ENCODE peak calls at places on chromosomes 6 and 20, in nine cellular contexts. Y is mesothelial cell of epicardium; N is fibroblast of lung; Q is pons; T is naive thymus-derived CD8-positive, alpha-beta T cell; O is pancreas; M is GOT3; S is tibial artery; L is NCI-H446. B is an unnamed sample.

GRCh38 chr20:49273696-49274277 is 4.1 kb downstream of the ZNFX1 start:
- DNase-seq in Y (no peak), N (no peak), Q (no peak), T (no peak), O (no peak), M (no peak), S (no peak), L (no peak), B (no peak)

GRCh38 chr6:50264995-50265571 is 215.4 kb upstream of the DEFB112 start:
- DNase-seq in Y (no peak), N (peak; percentile 38), Q (peak; percentile 44), T (no peak), O (no peak), M (no peak), S (no peak), L (peak; percentile 15), B (no peak)

GRCh38 chr6:90183587-90184333 is 112.9 kb downstream of the BACH2 start:
- DNase-seq in Y (no peak), N (no peak), Q (no peak), T (no peak), O (no peak), M (no peak), S (no peak), L (no peak), B (no peak)

GRCh38 chr6:85470023-85470410 is 20.1 kb downstream of the NT5E start:
- DNase-seq in Y (no peak), N (no peak), Q (no peak), T (no peak), O (no peak), M (no peak), S (no peak), L (no peak), B (no peak)

GRCh38 chr6:89707766-89708165 is 69.2 kb upstream of the LYRM2 start:
- DNase-seq in Y (no peak), N (no peak), Q (no peak), T (no peak), O (no peak), M (no peak), S (no peak), L (no peak), B (no peak)

GRCh38 chr20:4625687-4626086 is 96.0 kb upstream of the PRND start:
- DNase-seq in Y (no peak), N (no peak), Q (no peak), T (no peak), O (no peak), M (no peak), S (no peak), L (no peak), B (no peak)

GRCh38 chr20:41169184-41169690 is 31.9 kb downstream of the PLCG1 start:
- DNase-seq in Y (no peak), N (no peak), Q (no peak), T (no peak), O (no peak), M (no peak), S (peak; percentile 28), L (no peak), B (no peak)

GRCh38 chr6:113315879-113316278 is 541.3 kb upstream of the MARCKS start:
- DNase-seq in Y (no peak), N (peak; percentile 77), Q (no peak), T (no peak), O (no peak), M (no peak), S (no peak), L (peak; percentile 27), B (no peak)

GRCh38 chr6:116580198-116580597 is 8.9 kb downstream of the RWDD1 start:
- DNase-seq in Y (no peak), N (no peak), Q (no peak), T (no peak), O (no peak), M (no peak), S (no peak), L (no peak), B (peak; percentile 38)

GRCh38 chr6:12458558-12458957 is 168.4 kb downstream of the EDN1 start:
- DNase-seq in Y (no peak), N (no peak), Q (no peak), T (no peak), O (no peak), M (no peak), S (no peak), L (no peak), B (no peak)

GRCh38 chr20:24605937-24606455 is 136.6 kb downstream of the SYNDIG1 start:
- DNase-seq in Y (no peak), N (no peak), Q (peak; percentile 46), T (no peak), O (no peak), M (no peak), S (no peak), L (no peak), B (no peak)

GRCh38 chr6:6803180-6803978 is 214.9 kb downstream of the LY86 start:
- DNase-seq in Y (no peak), N (no peak), Q (no peak), T (no peak), O (no peak), M (no peak), S (no peak), L (no peak), B (no peak)

B was measured in astrocyte of the cerebellum.